ENCODE peak calls at places on chromosomes 4 and X, in four cellular contexts. One of them, this sample, is unnamed.

GRCh38 chr4:138891610-138892009 is 124.0 kb upstream of the NOCT start:
- DNase-seq in Peyer's patch: no peak
- DNase-seq in gastrocnemius medialis: no peak
- DNase-seq in endothelial cell of umbilical vein: peak
- DNase-seq in this sample: no peak

GRCh38 chr4:75477201-75477600 is 37.0 kb downstream of the RCHY1 start:
- DNase-seq in gastrocnemius medialis: no peak
- DNase-seq in endothelial cell of umbilical vein: no peak
- DNase-seq in Peyer's patch: no peak
- DNase-seq in this sample: no peak

GRCh38 chr4:159444668-159445067 is 341.8 kb downstream of the RAPGEF2 start:
- DNase-seq in Peyer's patch: no peak
- DNase-seq in endothelial cell of umbilical vein: peak
- DNase-seq in gastrocnemius medialis: no peak
- DNase-seq in this sample: no peak

GRCh38 chr4:165814256-165815010 is 58.6 kb upstream of the TLL1 start:
- DNase-seq in gastrocnemius medialis: no peak
- DNase-seq in Peyer's patch: no peak
- DNase-seq in endothelial cell of umbilical vein: peak
- DNase-seq in this sample: no peak

GRCh38 chr4:176150283-176150682 is 45.1 kb downstream of the SPATA4 start:
- DNase-seq in endothelial cell of umbilical vein: peak
- DNase-seq in gastrocnemius medialis: no peak
- DNase-seq in Peyer's patch: no peak
- DNase-seq in this sample: no peak

GRCh38 chrX:108245462-108245861 is 153.9 kb downstream of the ATG4A start:
- DNase-seq in Peyer's patch: no peak
- DNase-seq in gastrocnemius medialis: no peak
- DNase-seq in endothelial cell of umbilical vein: no peak
- DNase-seq in this sample: no peak

GRCh38 chr4:158856852-158857251 is 88.0 kb downstream of the FNIP2 start:
- DNase-seq in endothelial cell of umbilical vein: peak
- DNase-seq in Peyer's patch: no peak
- DNase-seq in gastrocnemius medialis: no peak
- DNase-seq in this sample: no peak

GRCh38 chr4:4306920-4307319 is 16.9 kb downstream of the ZBTB49 start:
- DNase-seq in endothelial cell of umbilical vein: no peak
- DNase-seq in gastrocnemius medialis: no peak
- DNase-seq in Peyer's patch: peak
- DNase-seq in this sample: no peak

GRCh38 chrX:10106801-10107200 is 50.0 kb upstream of the CLCN4 start:
- DNase-seq in gastrocnemius medialis: no peak
- DNase-seq in Peyer's patch: peak
- DNase-seq in endothelial cell of umbilical vein: no peak
- DNase-seq in this sample: no peak

GRCh38 chr4:109229028-109229427 is 73.4 kb downstream of the COL25A1 start:
- DNase-seq in Peyer's patch: no peak
- DNase-seq in gastrocnemius medialis: no peak
- DNase-seq in endothelial cell of umbilical vein: no peak
- DNase-seq in this sample: no peak

GRCh38 chr4:145524535-145524934 is 42.9 kb downstream of the SMAD1 start:
- DNase-seq in gastrocnemius medialis: no peak
- DNase-seq in endothelial cell of umbilical vein: no peak
- DNase-seq in Peyer's patch: no peak
- DNase-seq in this sample: no peak

GRCh38 chr4:145528601-145529000 is 46.9 kb downstream of the SMAD1 start:
- DNase-seq in endothelial cell of umbilical vein: no peak
- DNase-seq in Peyer's patch: no peak
- DNase-seq in gastrocnemius medialis: no peak
- DNase-seq in this sample: no peak

GRCh38 chr4:145527773-145528172 is 46.1 kb downstream of the SMAD1 start:
- DNase-seq in Peyer's patch: no peak
- DNase-seq in endothelial cell of umbilical vein: no peak
- DNase-seq in gastrocnemius medialis: no peak
- DNase-seq in this sample: no peak

GRCh38 chr4:145523117-145523516 is 41.5 kb downstream of the SMAD1 start:
- DNase-seq in endothelial cell of umbilical vein: no peak
- DNase-seq in gastrocnemius medialis: no peak
- DNase-seq in Peyer's patch: no peak
- DNase-seq in this sample: no peak

GRCh38 chr4:145525291-145525740 is 43.7 kb downstream of the SMAD1 start:
- DNase-seq in Peyer's patch: no peak
- DNase-seq in gastrocnemius medialis: no peak
- DNase-seq in endothelial cell of umbilical vein: no peak
- DNase-seq in this sample: no peak
- H3K27ac ChIP-seq in Peyer's patch: no peak
- H3K27ac ChIP-seq in gastrocnemius medialis: no peak
- H3K27ac ChIP-seq in endothelial cell of umbilical vein: no peak
- H3K27ac ChIP-seq in this sample: no peak

GRCh38 chrX:19876962-19877361 is 10.4 kb downstream of the SH3KBP1 start:
- DNase-seq in Peyer's patch: no peak
- DNase-seq in gastrocnemius medialis: no peak
- DNase-seq in endothelial cell of umbilical vein: no peak
- DNase-seq in this sample: no peak

GRCh38 chrX:19877431-19877830 is 10.0 kb downstream of the SH3KBP1 start:
- DNase-seq in gastrocnemius medialis: no peak
- DNase-seq in Peyer's patch: no peak
- DNase-seq in endothelial cell of umbilical vein: no peak
- DNase-seq in this sample: no peak

GRCh38 chrX:19874391-19875050 is 12.9 kb downstream of the SH3KBP1 start:
- DNase-seq in gastrocnemius medialis: no peak
- DNase-seq in Peyer's patch: no peak
- DNase-seq in endothelial cell of umbilical vein: no peak
- DNase-seq in this sample: no peak

GRCh38 chrX:19879181-19879580 is 8.2 kb downstream of the SH3KBP1 start:
- DNase-seq in endothelial cell of umbilical vein: no peak
- DNase-seq in gastrocnemius medialis: no peak
- DNase-seq in Peyer's patch: no peak
- DNase-seq in this sample: no peak

DNA sequence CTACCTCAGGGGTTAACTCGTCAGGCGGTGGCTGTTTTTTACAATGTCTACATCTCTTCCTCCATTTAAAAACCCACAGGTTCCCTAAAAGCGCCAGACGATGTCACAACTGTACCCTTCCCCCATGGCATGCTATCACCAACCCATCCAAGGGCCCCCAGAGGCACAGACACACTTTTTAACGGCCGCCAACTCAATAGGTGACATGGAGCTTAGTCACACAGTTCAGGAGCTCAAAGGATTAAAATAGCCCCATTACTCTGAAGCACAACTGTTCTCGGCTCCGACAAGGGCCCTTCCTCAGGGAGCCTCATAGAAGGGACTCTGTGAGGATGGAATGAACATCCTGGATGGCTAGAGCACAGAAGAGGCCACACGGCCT is 12.4 kb downstream of the SH3KBP1 start:
- DNase-seq in Peyer's patch: peak
- DNase-seq in endothelial cell of umbilical vein: no peak
- DNase-seq in gastrocnemius medialis: no peak
- DNase-seq in this sample: no peak
- H3K27ac ChIP-seq in Peyer's patch: no peak
- H3K27ac ChIP-seq in endothelial cell of umbilical vein: no peak
- H3K27ac ChIP-seq in gastrocnemius medialis: no peak
- H3K27ac ChIP-seq in this sample: no peak

GRCh38 chrX:13754765-13755164 is 20.2 kb downstream of the OFD1 start:
- DNase-seq in endothelial cell of umbilical vein: no peak
- DNase-seq in gastrocnemius medialis: no peak
- DNase-seq in Peyer's patch: no peak
- DNase-seq in this sample: no peak

GRCh38 chrX:13752646-13753045 is 18.1 kb downstream of the OFD1 start:
- DNase-seq in endothelial cell of umbilical vein: no peak
- DNase-seq in Peyer's patch: no peak
- DNase-seq in gastrocnemius medialis: no peak
- DNase-seq in this sample: no peak

GRCh38 chrX:13752141-13752540 is 17.6 kb downstream of the OFD1 start:
- DNase-seq in Peyer's patch: no peak
- DNase-seq in gastrocnemius medialis: no peak
- DNase-seq in endothelial cell of umbilical vein: no peak
- DNase-seq in this sample: no peak

GRCh38 chrX:13756381-13756780 is 21.8 kb downstream of the OFD1 start:
- DNase-seq in Peyer's patch: no peak
- DNase-seq in endothelial cell of umbilical vein: no peak
- DNase-seq in gastrocnemius medialis: no peak
- DNase-seq in this sample: no peak

GRCh38 chrX:13755254-13755653 is 20.7 kb downstream of the OFD1 start:
- DNase-seq in gastrocnemius medialis: no peak
- DNase-seq in Peyer's patch: peak
- DNase-seq in endothelial cell of umbilical vein: no peak
- DNase-seq in this sample: no peak
- H3K27ac ChIP-seq in gastrocnemius medialis: no peak
- H3K27ac ChIP-seq in Peyer's patch: no peak
- H3K27ac ChIP-seq in endothelial cell of umbilical vein: no peak
- H3K27ac ChIP-seq in this sample: no peak

DNA sequence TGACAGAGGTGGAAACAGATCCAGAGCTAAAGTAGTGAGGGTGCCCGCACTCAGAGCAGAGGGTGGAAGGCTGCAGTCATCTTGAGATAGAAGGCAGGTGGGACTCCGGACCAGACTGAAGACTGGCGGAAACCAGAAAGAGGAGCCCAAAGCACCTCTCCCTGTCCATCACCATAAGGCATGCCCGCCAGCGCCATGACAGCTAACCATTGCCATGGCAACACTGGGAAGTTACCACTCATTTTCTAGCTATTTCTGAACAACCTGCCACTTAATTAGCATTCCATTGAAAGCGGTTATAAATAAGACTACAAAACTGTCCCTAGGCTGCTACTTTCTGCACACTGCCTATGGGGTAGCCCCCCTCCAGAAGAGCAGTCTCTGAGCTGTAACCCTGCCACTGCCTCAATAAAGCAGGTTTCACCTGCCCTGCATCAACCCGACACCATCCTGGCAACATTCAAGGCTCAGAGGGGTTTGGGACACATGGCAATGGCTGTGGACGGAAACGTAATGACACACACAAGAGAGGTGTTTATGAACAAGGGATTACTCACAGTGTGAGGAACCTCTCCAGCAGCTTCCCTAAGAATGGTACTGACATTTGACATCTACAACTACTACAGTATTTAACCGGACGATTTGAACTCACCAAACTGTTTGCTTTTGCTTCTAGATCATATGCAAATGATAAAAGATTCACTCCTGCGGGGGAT is 27.8 kb upstream of the FGFBP2 start:
- DNase-seq in endothelial cell of umbilical vein: no peak
- DNase-seq in Peyer's patch: no peak
- DNase-seq in gastrocnemius medialis: no peak
- DNase-seq in this sample: no peak
- H3K27ac ChIP-seq in endothelial cell of umbilical vein: no peak
- H3K27ac ChIP-seq in Peyer's patch: no peak
- H3K27ac ChIP-seq in gastrocnemius medialis: no peak
- H3K27ac ChIP-seq in this sample: no peak

GRCh38 chr4:119725011-119725410 is 96.4 kb upstream of the PDE5A start:
- DNase-seq in endothelial cell of umbilical vein: no peak
- DNase-seq in gastrocnemius medialis: no peak
- DNase-seq in Peyer's patch: no peak
- DNase-seq in this sample: no peak

GRCh38 chr4:119728692-119729593 is 100.3 kb upstream of the PDE5A start:
- DNase-seq in endothelial cell of umbilical vein: no peak
- DNase-seq in Peyer's patch: no peak
- DNase-seq in gastrocnemius medialis: no peak
- DNase-seq in this sample: no peak

GRCh38 chr4:119728185-119728584 is 99.6 kb upstream of the PDE5A start:
- DNase-seq in endothelial cell of umbilical vein: no peak
- DNase-seq in gastrocnemius medialis: no peak
- DNase-seq in Peyer's patch: no peak
- DNase-seq in this sample: no peak

GRCh38 chr4:119725688-119726330 is 97.2 kb upstream of the PDE5A start:
- DNase-seq in endothelial cell of umbilical vein: no peak
- DNase-seq in Peyer's patch: no peak
- DNase-seq in gastrocnemius medialis: no peak
- DNase-seq in this sample: no peak

DNA sequence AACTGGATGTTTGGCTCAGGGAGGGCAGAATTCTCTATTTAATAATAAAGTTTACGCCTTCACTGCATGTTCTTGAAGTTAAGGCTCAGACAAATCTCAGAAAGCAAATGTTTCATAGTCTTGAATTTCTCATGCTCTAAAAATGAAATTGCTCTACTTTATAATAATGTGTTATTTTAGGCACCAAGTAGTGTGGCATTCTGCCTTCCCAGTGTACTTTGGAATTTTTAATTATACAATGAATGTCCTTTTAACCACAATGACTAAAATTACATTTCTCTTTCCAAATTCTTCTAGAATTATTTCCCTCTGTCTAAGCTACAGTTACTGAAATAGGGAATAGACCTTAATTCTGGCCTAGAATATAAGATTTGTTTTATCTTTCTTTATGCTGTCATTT is 97.9 kb upstream of the PDE5A start:
- DNase-seq in endothelial cell of umbilical vein: no peak
- DNase-seq in Peyer's patch: no peak
- DNase-seq in gastrocnemius medialis: no peak
- DNase-seq in this sample: no peak
- H3K27ac ChIP-seq in endothelial cell of umbilical vein: no peak
- H3K27ac ChIP-seq in Peyer's patch: no peak
- H3K27ac ChIP-seq in gastrocnemius medialis: peak
- H3K27ac ChIP-seq in this sample: peak

GRCh38 chr4:2698504-2698903 is 57.6 kb downstream of the TNIP2 start:
- DNase-seq in endothelial cell of umbilical vein: no peak
- DNase-seq in Peyer's patch: no peak
- DNase-seq in gastrocnemius medialis: no peak
- DNase-seq in this sample: no peak
- H3K27ac ChIP-seq in endothelial cell of umbilical vein: no peak
- H3K27ac ChIP-seq in Peyer's patch: no peak
- H3K27ac ChIP-seq in gastrocnemius medialis: no peak
- H3K27ac ChIP-seq in this sample: no peak

DNA sequence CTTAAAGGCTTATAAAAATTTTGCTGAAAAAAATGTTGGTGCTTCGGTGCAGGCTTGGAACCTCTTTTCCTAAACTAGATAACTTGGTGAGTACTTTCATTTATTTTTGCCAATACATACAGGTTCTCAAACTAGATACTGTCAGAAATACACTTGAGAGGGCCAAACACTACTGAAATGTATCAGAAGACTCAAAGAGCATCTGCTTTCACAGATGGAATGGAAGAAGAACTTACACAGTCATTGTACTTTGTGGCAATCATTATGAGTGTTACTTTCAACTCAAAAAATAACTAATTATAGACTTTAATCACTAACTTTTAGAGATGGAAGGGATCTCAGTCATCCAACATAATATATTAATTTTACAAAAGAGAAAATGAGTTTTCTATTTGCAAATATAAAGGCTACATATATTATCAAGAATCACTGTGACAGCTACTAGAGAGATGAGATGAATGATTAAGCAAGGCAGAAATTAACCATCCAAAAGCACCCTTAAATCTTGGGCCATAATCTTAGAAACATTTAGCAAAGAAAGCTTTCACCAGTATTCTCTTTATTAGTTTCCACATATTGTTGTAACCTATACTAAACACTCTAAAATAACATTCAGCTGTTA is 1.0 kb downstream of the ENAM start:
- DNase-seq in Peyer's patch: no peak
- DNase-seq in endothelial cell of umbilical vein: no peak
- DNase-seq in gastrocnemius medialis: no peak
- DNase-seq in this sample: no peak
- H3K27ac ChIP-seq in Peyer's patch: no peak
- H3K27ac ChIP-seq in endothelial cell of umbilical vein: no peak
- H3K27ac ChIP-seq in gastrocnemius medialis: no peak
- H3K27ac ChIP-seq in this sample: no peak

This sample was measured in ascending aorta.